ENCODE peak calls at places on chromosome 10, in nine cellular contexts. One of them, this sample, is unnamed.

GRCh38 chr10:46787321-46787615 is 124.0 kb upstream of the PTPN20 start:
- DNase-seq in heart right ventricle: peak; percentile 6
- DNase-seq in heart left ventricle: no peak
- DNase-seq in psoas muscle: no peak
- DNase-seq in cardiac muscle cell: peak; percentile 51
- DNase-seq in IMR-90: peak; percentile 56
- DNase-seq in suprapubic skin: no peak
- DNase-seq in H1: no peak
- DNase-seq in kidney epithelial cell: peak; percentile 26
- DNase-seq in this sample: no peak

GRCh38 chr10:70903262-70903921 is 15.0 kb upstream of the PCBD1 start:
- DNase-seq in psoas muscle: peak; percentile 57
- DNase-seq in heart right ventricle: peak; percentile 77
- DNase-seq in heart left ventricle: peak; percentile 72
- DNase-seq in H1: no peak
- DNase-seq in cardiac muscle cell: peak; percentile 74
- DNase-seq in kidney epithelial cell: no peak
- DNase-seq in IMR-90: peak; percentile 44
- DNase-seq in suprapubic skin: no peak
- DNase-seq in this sample: peak; percentile 39

GRCh38 chr10:121518321-121518720 is 79.9 kb downstream of the FGFR2 start:
- DNase-seq in cardiac muscle cell: no peak
- DNase-seq in heart left ventricle: no peak
- DNase-seq in IMR-90: no peak
- DNase-seq in psoas muscle: no peak
- DNase-seq in heart right ventricle: no peak
- DNase-seq in kidney epithelial cell: no peak
- DNase-seq in H1: no peak
- DNase-seq in suprapubic skin: no peak
- DNase-seq in this sample: no peak

GRCh38 chr10:4018054-4018511 is 233.1 kb upstream of the KLF6 start:
- DNase-seq in suprapubic skin: no peak
- DNase-seq in cardiac muscle cell: no peak
- DNase-seq in IMR-90: no peak
- DNase-seq in psoas muscle: no peak
- DNase-seq in kidney epithelial cell: no peak
- DNase-seq in heart left ventricle: no peak
- DNase-seq in heart right ventricle: no peak
- DNase-seq in H1: no peak
- DNase-seq in this sample: no peak

GRCh38 chr10:13711281-13711680 is 124.5 kb downstream of the PRPF18 start:
- DNase-seq in heart right ventricle: no peak
- DNase-seq in suprapubic skin: no peak
- DNase-seq in cardiac muscle cell: no peak
- DNase-seq in psoas muscle: no peak
- DNase-seq in H1: no peak
- DNase-seq in kidney epithelial cell: no peak
- DNase-seq in heart left ventricle: no peak
- DNase-seq in IMR-90: no peak
- DNase-seq in this sample: no peak

GRCh38 chr10:91347529-91347928 is 62.6 kb upstream of the HECTD2 start:
- DNase-seq in kidney epithelial cell: no peak
- DNase-seq in H1: no peak
- DNase-seq in psoas muscle: no peak
- DNase-seq in cardiac muscle cell: no peak
- DNase-seq in heart right ventricle: no peak
- DNase-seq in suprapubic skin: no peak
- DNase-seq in IMR-90: peak; percentile 25
- DNase-seq in heart left ventricle: no peak
- DNase-seq in this sample: no peak

GRCh38 chr10:53886325-53887300 is 914.4 kb downstream of the PCDH15 start:
- DNase-seq in kidney epithelial cell: no peak
- DNase-seq in psoas muscle: no peak
- DNase-seq in heart left ventricle: no peak
- DNase-seq in H1: no peak
- DNase-seq in heart right ventricle: no peak
- DNase-seq in IMR-90: no peak
- DNase-seq in suprapubic skin: no peak
- DNase-seq in cardiac muscle cell: no peak
- DNase-seq in this sample: no peak

GRCh38 chr10:132443605-132443997 is 46.6 kb downstream of the PWWP2B start:
- DNase-seq in IMR-90: peak; percentile 46
- DNase-seq in H1: no peak
- DNase-seq in suprapubic skin: no peak
- DNase-seq in cardiac muscle cell: peak; percentile 50
- DNase-seq in heart left ventricle: no peak
- DNase-seq in heart right ventricle: no peak
- DNase-seq in kidney epithelial cell: no peak
- DNase-seq in psoas muscle: peak; percentile 61
- DNase-seq in this sample: no peak

GRCh38 chr10:31644931-31645633 is 283.5 kb downstream of the ARHGAP12 start:
- DNase-seq in H1: no peak
- DNase-seq in IMR-90: peak; percentile 55
- DNase-seq in heart left ventricle: no peak
- DNase-seq in kidney epithelial cell: no peak
- DNase-seq in heart right ventricle: no peak
- DNase-seq in cardiac muscle cell: no peak
- DNase-seq in psoas muscle: no peak
- DNase-seq in suprapubic skin: no peak
- DNase-seq in this sample: no peak

GRCh38 chr10:75497997-75498797 is 66.8 kb downstream of the LRMDA start:
- DNase-seq in cardiac muscle cell: peak; percentile 72
- DNase-seq in H1: no peak
- DNase-seq in heart right ventricle: no peak
- DNase-seq in heart left ventricle: no peak
- DNase-seq in suprapubic skin: no peak
- DNase-seq in psoas muscle: peak; percentile 37
- DNase-seq in kidney epithelial cell: no peak
- DNase-seq in IMR-90: peak; percentile 17
- DNase-seq in this sample: no peak

GRCh38 chr10:77350711-77351119 is 286.9 kb downstream of the KCNMA1 start:
- DNase-seq in IMR-90: peak; percentile 100
- DNase-seq in suprapubic skin: no peak
- DNase-seq in psoas muscle: peak; percentile 71
- DNase-seq in heart left ventricle: no peak
- DNase-seq in H1: no peak
- DNase-seq in kidney epithelial cell: peak; percentile 96
- DNase-seq in heart right ventricle: no peak
- DNase-seq in cardiac muscle cell: peak; percentile 97
- DNase-seq in this sample: no peak

GRCh38 chr10:82038587-82038986 is 163.6 kb downstream of the NRG3 start:
- DNase-seq in heart right ventricle: no peak
- DNase-seq in suprapubic skin: no peak
- DNase-seq in kidney epithelial cell: no peak
- DNase-seq in heart left ventricle: no peak
- DNase-seq in cardiac muscle cell: no peak
- DNase-seq in H1: no peak
- DNase-seq in psoas muscle: no peak
- DNase-seq in IMR-90: no peak
- DNase-seq in this sample: no peak

GRCh38 chr10:82041018-82041417 is 166.0 kb downstream of the NRG3 start:
- DNase-seq in IMR-90: no peak
- DNase-seq in heart right ventricle: no peak
- DNase-seq in kidney epithelial cell: no peak
- DNase-seq in H1: peak; percentile 7
- DNase-seq in psoas muscle: no peak
- DNase-seq in suprapubic skin: no peak
- DNase-seq in cardiac muscle cell: no peak
- DNase-seq in heart left ventricle: no peak
- DNase-seq in this sample: no peak

GRCh38 chr10:82037076-82037475 is 162.1 kb downstream of the NRG3 start:
- DNase-seq in kidney epithelial cell: no peak
- DNase-seq in psoas muscle: no peak
- DNase-seq in suprapubic skin: no peak
- DNase-seq in heart left ventricle: no peak
- DNase-seq in cardiac muscle cell: no peak
- DNase-seq in heart right ventricle: no peak
- DNase-seq in H1: no peak
- DNase-seq in IMR-90: no peak
- DNase-seq in this sample: no peak
- H3K4me3 ChIP-seq in kidney epithelial cell: no peak overlapping the region
- H3K4me3 ChIP-seq in psoas muscle: no peak overlapping the region
- H3K4me3 ChIP-seq in suprapubic skin: no peak overlapping the region
- H3K4me3 ChIP-seq in heart left ventricle: no peak overlapping the region
- H3K4me3 ChIP-seq in cardiac muscle cell: no peak overlapping the region
- H3K4me3 ChIP-seq in heart right ventricle: no peak overlapping the region
- H3K4me3 ChIP-seq in H1: no peak overlapping the region
- H3K4me3 ChIP-seq in IMR-90: no peak overlapping the region
- H3K4me3 ChIP-seq in this sample: no peak overlapping the region

GRCh38 chr10:372566-372965 is 237.3 kb downstream of the ZMYND11 start:
- DNase-seq in H1: no peak
- DNase-seq in psoas muscle: no peak
- DNase-seq in IMR-90: no peak
- DNase-seq in kidney epithelial cell: no peak
- DNase-seq in heart right ventricle: no peak
- DNase-seq in cardiac muscle cell: no peak
- DNase-seq in heart left ventricle: no peak
- DNase-seq in suprapubic skin: no peak
- DNase-seq in this sample: no peak
- H3K36me3 ChIP-seq in H1: no peaks in the 10 kb centered on the region
- H3K36me3 ChIP-seq in psoas muscle: no peaks in the 10 kb centered on the region
- H3K36me3 ChIP-seq in IMR-90: peaks cover 30% of the 10 kb centered on the region
- H3K36me3 ChIP-seq in kidney epithelial cell: peaks cover 1% of the 10 kb centered on the region
- H3K36me3 ChIP-seq in heart right ventricle: no peaks in the 10 kb centered on the region
- H3K36me3 ChIP-seq in cardiac muscle cell: no peaks in the 10 kb centered on the region
- H3K36me3 ChIP-seq in heart left ventricle: no peaks in the 10 kb centered on the region
- H3K36me3 ChIP-seq in suprapubic skin: peaks cover 28% of the 10 kb centered on the region
- H3K36me3 ChIP-seq in this sample: peaks cover 13% of the 10 kb centered on the region

GRCh38 chr10:7410800-7411670 is at the start of gene SFMBT2:
- DNase-seq in IMR-90: peak; percentile 49
- DNase-seq in heart right ventricle: peak; percentile 64
- DNase-seq in suprapubic skin: peak; percentile 81
- DNase-seq in cardiac muscle cell: peak; percentile 76
- DNase-seq in psoas muscle: peak; percentile 64
- DNase-seq in H1: no peak
- DNase-seq in heart left ventricle: peak; percentile 75
- DNase-seq in kidney epithelial cell: peak; percentile 9
- DNase-seq in this sample: peak; percentile 77
- H3K27me3 ChIP-seq in IMR-90: peaks cover 35% of the 10 kb centered on the region
- H3K27me3 ChIP-seq in heart right ventricle: peaks cover 9% of the 10 kb centered on the region
- H3K27me3 ChIP-seq in suprapubic skin: peaks cover 65% of the 10 kb centered on the region
- H3K27me3 ChIP-seq in cardiac muscle cell: peaks cover 73% of the 10 kb centered on the region
- H3K27me3 ChIP-seq in psoas muscle: peaks cover 8% of the 10 kb centered on the region
- H3K27me3 ChIP-seq in H1: peaks cover 40% of the 10 kb centered on the region
- H3K27me3 ChIP-seq in heart left ventricle: no peaks in the 10 kb centered on the region
- H3K27me3 ChIP-seq in kidney epithelial cell: peaks cover 45% of the 10 kb centered on the region
- H3K27me3 ChIP-seq in this sample: peaks cover 14% of the 10 kb centered on the region

DNA sequence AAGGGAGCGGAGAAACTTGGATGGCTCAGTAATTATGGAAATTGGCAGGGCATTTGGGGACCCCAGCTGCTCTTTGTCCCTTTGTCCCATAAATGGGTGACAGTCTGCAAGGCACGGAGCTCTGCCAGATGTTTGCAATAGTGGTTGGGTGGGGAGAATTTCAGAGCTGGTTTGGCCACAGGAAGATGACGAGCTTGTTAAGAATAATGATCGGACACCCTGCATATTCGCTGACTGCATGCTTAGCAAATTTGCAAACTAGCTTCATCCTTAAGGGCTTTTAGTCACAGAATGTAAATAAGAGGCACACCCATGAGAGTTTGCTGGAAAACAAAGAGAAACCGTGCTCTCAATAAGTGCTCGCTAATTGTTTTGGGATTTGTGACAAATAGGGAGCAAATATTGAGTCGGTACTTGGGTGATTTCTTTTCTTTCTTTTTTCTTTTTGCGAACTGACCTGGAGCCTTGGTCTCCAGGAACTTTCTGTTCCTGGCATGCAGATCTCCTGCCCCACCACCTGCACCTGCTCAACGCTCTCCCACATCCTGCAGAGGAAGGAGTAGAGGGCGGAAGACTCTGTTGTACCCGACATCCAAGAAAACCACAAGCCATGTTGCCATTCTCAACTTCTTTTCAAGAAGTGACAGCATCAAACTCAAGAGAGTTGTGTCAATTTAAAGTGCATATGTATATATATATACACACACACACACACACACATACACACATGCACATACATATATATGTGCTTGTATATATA is 238.9 kb downstream of the CAMK1D start:
- DNase-seq in heart right ventricle: no peak
- DNase-seq in cardiac muscle cell: no peak
- DNase-seq in kidney epithelial cell: no peak
- DNase-seq in psoas muscle: no peak
- DNase-seq in suprapubic skin: no peak
- DNase-seq in IMR-90: no peak
- DNase-seq in heart left ventricle: no peak
- DNase-seq in H1: no peak
- DNase-seq in this sample: no peak
- H3K4me3 ChIP-seq in heart right ventricle: no peak overlapping the region
- H3K4me3 ChIP-seq in cardiac muscle cell: no peak overlapping the region
- H3K4me3 ChIP-seq in kidney epithelial cell: no peak overlapping the region
- H3K4me3 ChIP-seq in psoas muscle: no peak overlapping the region
- H3K4me3 ChIP-seq in suprapubic skin: peak overlapping the region; percentile 26
- H3K4me3 ChIP-seq in IMR-90: no peak overlapping the region
- H3K4me3 ChIP-seq in heart left ventricle: no peak overlapping the region
- H3K4me3 ChIP-seq in H1: no peak overlapping the region
- H3K4me3 ChIP-seq in this sample: no peak overlapping the region

GRCh38 chr10:15370741-15371701 is at the start of gene FAM171A1:
- DNase-seq in kidney epithelial cell: no peak
- DNase-seq in suprapubic skin: no peak
- DNase-seq in psoas muscle: peak; percentile 53
- DNase-seq in cardiac muscle cell: peak; percentile 81
- DNase-seq in H1: no peak
- DNase-seq in heart right ventricle: peak; percentile 42
- DNase-seq in heart left ventricle: peak; percentile 61
- DNase-seq in IMR-90: peak; percentile 29
- DNase-seq in this sample: peak; percentile 80

GRCh38 chr10:15374156-15374555 is 3.1 kb upstream of the FAM171A1 start:
- DNase-seq in H1: no peak
- DNase-seq in heart left ventricle: no peak
- DNase-seq in kidney epithelial cell: no peak
- DNase-seq in suprapubic skin: no peak
- DNase-seq in heart right ventricle: no peak
- DNase-seq in psoas muscle: no peak
- DNase-seq in cardiac muscle cell: no peak
- DNase-seq in IMR-90: no peak
- DNase-seq in this sample: no peak

GRCh38 chr10:15373199-15373598 is 2.1 kb upstream of the FAM171A1 start:
- DNase-seq in heart left ventricle: no peak
- DNase-seq in heart right ventricle: no peak
- DNase-seq in suprapubic skin: no peak
- DNase-seq in kidney epithelial cell: no peak
- DNase-seq in cardiac muscle cell: no peak
- DNase-seq in H1: no peak
- DNase-seq in psoas muscle: no peak
- DNase-seq in IMR-90: no peak
- DNase-seq in this sample: no peak

GRCh38 chr10:15378569-15378968 is 7.5 kb upstream of the FAM171A1 start:
- DNase-seq in kidney epithelial cell: no peak
- DNase-seq in heart left ventricle: no peak
- DNase-seq in cardiac muscle cell: no peak
- DNase-seq in H1: no peak
- DNase-seq in heart right ventricle: no peak
- DNase-seq in IMR-90: no peak
- DNase-seq in psoas muscle: no peak
- DNase-seq in suprapubic skin: no peak
- DNase-seq in this sample: no peak

DNA sequence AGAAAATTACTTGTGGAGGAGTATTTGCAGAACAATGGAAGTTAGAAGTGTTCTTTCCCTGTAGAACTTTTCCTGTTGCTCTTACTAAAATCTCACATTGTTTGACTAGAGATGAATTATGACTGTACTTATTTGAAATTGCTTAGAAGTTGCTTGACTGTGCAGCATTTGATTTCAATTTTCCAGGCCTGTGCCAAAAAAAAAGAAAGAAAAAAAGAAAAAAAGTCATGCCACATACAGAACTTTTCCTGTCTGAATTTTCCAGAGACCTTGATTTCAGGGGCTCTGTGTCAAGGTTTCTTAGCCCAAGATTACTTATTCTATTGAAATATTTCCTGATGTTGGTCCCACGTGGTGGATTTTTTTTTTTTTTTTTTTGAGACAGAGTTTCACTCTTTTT is 3.5 kb upstream of the FAM171A1 start:
- DNase-seq in psoas muscle: no peak
- DNase-seq in H1: no peak
- DNase-seq in cardiac muscle cell: no peak
- DNase-seq in heart right ventricle: no peak
- DNase-seq in suprapubic skin: no peak
- DNase-seq in kidney epithelial cell: no peak
- DNase-seq in heart left ventricle: no peak
- DNase-seq in IMR-90: no peak
- DNase-seq in this sample: no peak
- H3K36me3 ChIP-seq in psoas muscle: no peaks in the 10 kb centered on the region
- H3K36me3 ChIP-seq in H1: no peaks in the 10 kb centered on the region
- H3K36me3 ChIP-seq in cardiac muscle cell: no peaks in the 10 kb centered on the region
- H3K36me3 ChIP-seq in heart right ventricle: no peaks in the 10 kb centered on the region
- H3K36me3 ChIP-seq in suprapubic skin: no peaks in the 10 kb centered on the region
- H3K36me3 ChIP-seq in kidney epithelial cell: no peaks in the 10 kb centered on the region
- H3K36me3 ChIP-seq in heart left ventricle: no peaks in the 10 kb centered on the region
- H3K36me3 ChIP-seq in IMR-90: no peaks in the 10 kb centered on the region
- H3K36me3 ChIP-seq in this sample: no peaks in the 10 kb centered on the region